ENCODE peak calls at places on chromosome 3, in eight cellular contexts. J is breast epithelium; W is hippocampal formation; I is activated CD4-positive, alpha-beta T cell treated with anti-CD3 and anti-CD28 coated beads for 4 hours; M is HS-5; G is stimulated activated CD8-positive, alpha-beta memory T cell treated with anti-CD3 and anti-CD28 coated beads, Interleukin-7, amount 100 ng/mL, for 1 hour; Q is Calu3; D is kidney glomerular epithelial cell. P is an unnamed sample.

GRCh38 chr3:46866720-46867549 is 3.7 kb upstream of the MYL3 start:
- DNase-seq in J (peak; percentile 78), W (peak; percentile 5), I (peak; percentile 88), M (no peak), G (peak; percentile 55), Q (peak; percentile 83), D (peak; percentile 26), P (no peak)

GRCh38 chr3:106114848-106115247 is 246.0 kb upstream of the CBLB start:
- DNase-seq in J (no peak), W (no peak), I (no peak), M (no peak), G (no peak), Q (no peak), D (no peak), P (no peak)

GRCh38 chr3:189360291-189360690 is 188.5 kb downstream of the TPRG1 start:
- DNase-seq in J (no peak), W (no peak), I (no peak), M (no peak), G (no peak), Q (no peak), D (no peak), P (no peak)

GRCh38 chr3:40044487-40044886 is 235.1 kb downstream of the MYRIP start:
- DNase-seq in J (no peak), W (no peak), I (no peak), M (peak; percentile 97), G (no peak), Q (no peak), D (peak; percentile 69), P (no peak)

GRCh38 chr3:155805802-155806618 is at the start of gene C3orf33:
- DNase-seq in J (peak; percentile 58), W (peak; percentile 73), I (peak; percentile 74), M (peak; percentile 19), G (peak; percentile 44), Q (peak; percentile 93), D (peak; percentile 63), P (peak; percentile 57)

GRCh38 chr3:186459108-186459467 is 85.1 kb downstream of the CRYGS start:
- DNase-seq in J (no peak), W (no peak), I (no peak), M (no peak), G (no peak), Q (no peak), D (no peak), P (no peak)

GRCh38 chr3:119220198-119220597 is 20.5 kb downstream of the B4GALT4 start:
- DNase-seq in J (no peak), W (no peak), I (no peak), M (no peak), G (no peak), Q (no peak), D (no peak), P (no peak)

GRCh38 chr3:188157971-188158370 is 4.0 kb downstream of the LPP start:
- DNase-seq in J (no peak), W (no peak), I (no peak), M (no peak), G (no peak), Q (no peak), D (no peak), P (no peak)

GRCh38 chr3:185914911-185915629 is 22.7 kb downstream of the TRA2B start:
- DNase-seq in J (no peak), W (no peak), I (no peak), M (no peak), G (no peak), Q (no peak), D (no peak), P (no peak)

GRCh38 chr3:125120370-125121122 is 64.7 kb upstream of the HEG1 start:
- DNase-seq in J (no peak), W (peak; percentile 60), I (no peak), M (no peak), G (no peak), Q (no peak), D (no peak), P (peak; percentile 91)

GRCh38 chr3:128415773-128416577 is 50.7 kb downstream of the DNAJB8 start:
- DNase-seq in J (no peak), W (no peak), I (no peak), M (no peak), G (no peak), Q (no peak), D (no peak), P (no peak)

GRCh38 chr3:127135241-127136023 is 57.5 kb upstream of the PRR23E start:
- DNase-seq in J (no peak), W (no peak), I (no peak), M (no peak), G (no peak), Q (no peak), D (no peak), P (no peak)

P was measured in NT2/D1.